ENCODE peak calls at places on chromosome 2, in nine cellular contexts. K is A549, P is upper lobe of right lung, O is brain microvascular endothelial cell, U is neural crest cell, Z is GM12865, F is BE2C, L is esophagus muscularis mucosa, R is mesothelial cell of epicardium. J is an unnamed sample.

GRCh38 chr2:211127501-211127900 is 571.1 kb downstream of the CPS1 start:
- DNase-seq in K (no peak), P (no peak), O (no peak), U (no peak), Z (no peak), F (no peak), L (no peak), R (no peak), J (no peak)

GRCh38 chr2:190649035-190649797 is at the start of gene NAB1:
- DNase-seq in K (peak; percentile 31), P (peak; percentile 83), O (peak; percentile 41), U (peak; percentile 41), Z (peak; percentile 65), F (peak; percentile 68), L (no peak), R (no peak), J (peak; percentile 85)

GRCh38 chr2:169656164-169656563 is 38.0 kb downstream of the CFAP210 start:
- DNase-seq in K (no peak), P (no peak), O (no peak), U (no peak), Z (no peak), F (no peak), L (no peak), R (no peak), J (no peak)

GRCh38 chr2:85433511-85434089 is 15.1 kb downstream of the SH2D6 start:
- DNase-seq in K (no peak), P (peak; percentile 75), O (no peak), U (no peak), Z (no peak), F (peak; percentile 82), L (peak; percentile 94), R (no peak), J (peak; percentile 96)

GRCh38 chr2:9945596-9945995 is 5.9 kb upstream of the GRHL1 start:
- DNase-seq in K (no peak), P (no peak), O (no peak), U (no peak), Z (no peak), F (no peak), L (peak; percentile 83), R (no peak), J (no peak)

GRCh38 chr2:217085543-217085942 is 225.7 kb upstream of the TNP1 start:
- DNase-seq in K (no peak), P (no peak), O (no peak), U (no peak), Z (no peak), F (no peak), L (peak; percentile 68), R (no peak), J (peak; percentile 42)

GRCh38 chr2:89767581-89768435 is 1076.3 kb downstream of the RPIA start:
- DNase-seq in K (no peak), P (peak; percentile 64), O (no peak), U (no peak), Z (no peak), F (no peak), L (no peak), R (peak; percentile 22), J (peak; percentile 89)

GRCh38 chr2:223865907-223866508 is 28.6 kb upstream of the AP1S3 start:
- DNase-seq in K (no peak), P (no peak), O (no peak), U (no peak), Z (peak; percentile 28), F (no peak), L (no peak), R (no peak), J (no peak)

GRCh38 chr2:153287109-153287801 is 191.3 kb downstream of the RPRM start:
- DNase-seq in K (peak; percentile 2), P (no peak), O (no peak), U (peak; percentile 66), Z (no peak), F (peak; percentile 40), L (no peak), R (peak; percentile 27), J (no peak)

DNA sequence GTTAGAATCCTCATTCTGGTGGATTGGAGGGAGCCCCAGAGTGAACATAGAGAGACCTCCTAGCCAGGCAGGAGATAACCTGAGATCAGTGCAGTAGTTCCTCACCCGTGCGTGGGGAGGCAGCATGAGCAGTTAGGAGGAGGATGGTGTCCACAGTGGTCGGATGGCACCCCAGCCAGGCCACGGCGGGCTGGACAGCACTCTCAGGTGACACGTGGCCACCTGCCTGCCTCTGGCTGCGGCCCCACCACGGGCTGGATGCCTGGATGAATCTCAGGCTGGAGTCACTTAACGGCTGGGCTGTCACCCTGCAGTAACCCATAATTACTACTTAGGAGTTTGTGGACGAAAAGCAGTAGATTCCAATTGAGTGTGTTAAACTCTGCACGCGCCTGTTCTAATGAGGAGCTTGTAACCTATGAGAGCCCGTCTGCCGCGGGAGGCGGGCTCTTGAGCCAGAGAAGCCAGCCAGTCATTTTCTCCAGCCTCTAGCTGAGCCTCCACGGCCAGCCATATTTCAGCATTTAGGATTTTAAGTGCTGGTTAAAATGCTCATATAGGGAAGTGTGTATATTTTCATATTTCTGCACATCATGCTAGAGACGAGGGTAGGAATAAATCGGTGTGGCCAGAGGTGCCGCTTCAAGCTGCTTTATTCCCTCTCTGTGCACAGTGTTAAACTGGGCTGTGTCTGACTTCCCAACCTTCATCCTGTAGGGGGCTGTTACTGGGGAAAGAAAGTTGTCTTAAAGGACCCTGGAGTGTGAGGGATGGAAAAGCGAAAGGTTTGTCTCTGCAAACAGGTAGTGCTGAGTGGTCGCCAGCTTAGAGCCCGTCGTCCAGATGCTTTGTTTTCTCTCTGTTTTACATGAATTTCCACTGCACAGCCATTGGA is 144.0 kb downstream of the GLI2 start:
- DNase-seq in K (no peak), P (no peak), O (no peak), U (no peak), Z (no peak), F (no peak), L (no peak), R (no peak), J (no peak)
- TF ChIP-seq CTCF in K (no peak), P (no peak), O (peak; percentile 37), U (no peak), Z (no peak), F (peak; percentile 16), L (no peak), R (no peak), J (no peak)

DNA sequence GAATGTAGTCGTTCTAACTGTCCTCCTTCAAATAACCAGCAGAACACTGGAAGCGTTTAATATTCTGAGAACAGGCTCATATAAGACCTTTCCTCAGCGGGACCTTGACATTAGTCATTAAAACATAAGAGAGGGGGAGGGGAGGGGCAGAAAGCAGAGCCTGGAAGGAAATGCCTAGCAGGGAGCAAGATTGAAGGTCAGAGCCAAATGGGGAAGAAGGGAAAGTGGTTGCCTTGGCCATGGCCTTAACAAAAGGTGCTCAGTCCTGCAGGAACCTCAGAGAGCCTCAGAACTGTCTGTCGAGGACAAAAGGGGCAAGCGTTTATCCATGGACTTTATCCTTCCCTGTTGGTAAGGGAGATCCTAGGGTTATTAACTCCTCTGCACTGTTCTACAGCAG is 851 bp upstream of the PLA2R1 start:
- DNase-seq in K (no peak), P (no peak), O (no peak), U (no peak), Z (no peak), F (no peak), L (no peak), R (no peak), J (no peak)
- TF ChIP-seq CTCF in K (no peak), P (no peak), O (no peak), U (no peak), Z (no peak), F (no peak), L (no peak), R (no peak), J (no peak)

GRCh38 chr2:102251042-102251848 is 60.1 kb upstream of the IL1RL1 start:
- DNase-seq in K (peak; percentile 43), P (peak; percentile 85), O (no peak), U (peak; percentile 43), Z (peak; percentile 57), F (no peak), L (no peak), R (no peak), J (no peak)
- TF ChIP-seq CTCF in K (peak; percentile 72), P (peak; percentile 79), O (peak; percentile 84), U (peak; percentile 79), Z (peak; percentile 56), F (no peak), L (peak; percentile 51), R (peak; percentile 67), J (peak; percentile 74)

GRCh38 chr2:166128156-166128505 is 311 bp upstream of the SCN1A start:
- DNase-seq in K (no peak), P (no peak), O (no peak), U (no peak), Z (no peak), F (no peak), L (no peak), R (no peak), J (no peak)

GRCh38 chr2:166125557-166125956 is 2.3 kb downstream of the SCN1A start:
- DNase-seq in K (no peak), P (no peak), O (no peak), U (no peak), Z (no peak), F (no peak), L (no peak), R (no peak), J (no peak)

GRCh38 chr2:166126014-166126639 is 1.7 kb downstream of the SCN1A start:
- DNase-seq in K (no peak), P (peak; percentile 74), O (no peak), U (no peak), Z (no peak), F (no peak), L (no peak), R (no peak), J (no peak)

GRCh38 chr2:166127217-166128155 is at the start of gene SCN1A:
- DNase-seq in K (peak; percentile 2), P (no peak), O (no peak), U (peak; percentile 28), Z (peak; percentile 38), F (no peak), L (no peak), R (no peak), J (no peak)
- TF ChIP-seq CTCF in K (peak; percentile 81), P (peak; percentile 69), O (peak; percentile 36), U (peak; percentile 80), Z (peak; percentile 46), F (peak; percentile 45), L (peak; percentile 35), R (peak; percentile 86), J (peak; percentile 74)

DNA sequence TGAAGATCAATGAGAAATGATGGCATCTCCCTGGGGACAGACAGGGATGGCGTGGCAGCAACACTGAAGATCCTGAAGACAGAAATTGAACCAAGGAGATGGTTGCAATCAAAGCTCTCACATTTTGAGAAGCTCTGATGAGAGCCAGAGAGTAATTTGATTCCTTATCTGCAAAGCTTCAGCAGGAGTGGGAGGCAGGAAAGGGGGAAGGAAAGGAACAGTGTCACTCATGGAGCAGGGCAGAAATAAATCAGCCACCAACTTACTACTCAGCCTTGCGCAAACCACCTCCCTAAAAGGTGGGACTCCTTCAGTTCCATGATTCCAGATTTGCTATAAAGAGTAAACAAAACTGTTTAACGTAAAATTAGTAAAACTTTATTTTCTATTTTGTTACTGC is 119.2 kb downstream of the CACNB4 start:
- DNase-seq in K (no peak), P (no peak), O (no peak), U (no peak), Z (no peak), F (no peak), L (no peak), R (no peak), J (no peak)
- TF ChIP-seq CTCF in K (no peak), P (no peak), O (no peak), U (no peak), Z (no peak), F (no peak), L (no peak), R (no peak), J (no peak)

GRCh38 chr2:17791121-17791902 is 24.9 kb upstream of the MSGN1 start:
- DNase-seq in K (no peak), P (no peak), O (peak; percentile 27), U (no peak), Z (no peak), F (no peak), L (peak; percentile 75), R (no peak), J (no peak)
- TF ChIP-seq CTCF in K (no peak), P (no peak), O (no peak), U (no peak), Z (no peak), F (no peak), L (no peak), R (no peak), J (no peak)